ENCODE peak calls at places on chromosome 1, in ten cellular contexts. One of them, this sample, is unnamed.

GRCh38 chr1:226664413-226665101 is 74.5 kb downstream of the ITPKB start:
- DNase-seq in testis: peak; percentile 54
- DNase-seq in NCI-H774: no peak
- DNase-seq in hepatocyte: peak; percentile 45
- DNase-seq in cerebellar cortex: no peak
- DNase-seq in GM23248: peak; percentile 91
- DNase-seq in Peyer's patch: no peak
- DNase-seq in fibroblast of lung: peak; percentile 93
- DNase-seq in activated T-cell treated with anti-CD3 and anti-CD28 coated beads, Interleukin-2, amount 50 U/mL, for 72 hours: no peak
- DNase-seq in T-helper 22 cell: no peak
- DNase-seq in this sample: peak; percentile 61

GRCh38 chr1:78591971-78592370 is 28.3 kb upstream of the IFI44L start:
- DNase-seq in testis: no peak
- DNase-seq in NCI-H774: no peak
- DNase-seq in hepatocyte: no peak
- DNase-seq in cerebellar cortex: no peak
- DNase-seq in GM23248: peak; percentile 31
- DNase-seq in Peyer's patch: no peak
- DNase-seq in fibroblast of lung: no peak
- DNase-seq in activated T-cell treated with anti-CD3 and anti-CD28 coated beads, Interleukin-2, amount 50 U/mL, for 72 hours: no peak
- DNase-seq in T-helper 22 cell: no peak
- DNase-seq in this sample: peak; percentile 32

GRCh38 chr1:221739018-221739676 is 2.7 kb downstream of the DUSP10 start:
- DNase-seq in testis: no peak
- DNase-seq in NCI-H774: no peak
- DNase-seq in hepatocyte: no peak
- DNase-seq in cerebellar cortex: no peak
- DNase-seq in GM23248: peak; percentile 40
- DNase-seq in Peyer's patch: peak; percentile 50
- DNase-seq in fibroblast of lung: no peak
- DNase-seq in activated T-cell treated with anti-CD3 and anti-CD28 coated beads, Interleukin-2, amount 50 U/mL, for 72 hours: no peak
- DNase-seq in T-helper 22 cell: no peak
- DNase-seq in this sample: no peak

GRCh38 chr1:202010042-202011015 is at the start of gene ELF3:
- DNase-seq in testis: no peak
- DNase-seq in NCI-H774: peak; percentile 97
- DNase-seq in hepatocyte: peak; percentile 94
- DNase-seq in cerebellar cortex: peak; percentile 41
- DNase-seq in GM23248: no peak
- DNase-seq in Peyer's patch: peak; percentile 91
- DNase-seq in fibroblast of lung: no peak
- DNase-seq in activated T-cell treated with anti-CD3 and anti-CD28 coated beads, Interleukin-2, amount 50 U/mL, for 72 hours: no peak
- DNase-seq in T-helper 22 cell: no peak
- DNase-seq in this sample: no peak

GRCh38 chr1:61056674-61057439 is 25.5 kb upstream of the NFIA start:
- DNase-seq in testis: peak; percentile 76
- DNase-seq in NCI-H774: peak; percentile 41
- DNase-seq in hepatocyte: peak; percentile 68
- DNase-seq in cerebellar cortex: peak; percentile 67
- DNase-seq in GM23248: peak; percentile 72
- DNase-seq in Peyer's patch: peak; percentile 80
- DNase-seq in fibroblast of lung: peak; percentile 36
- DNase-seq in activated T-cell treated with anti-CD3 and anti-CD28 coated beads, Interleukin-2, amount 50 U/mL, for 72 hours: peak; percentile 37
- DNase-seq in T-helper 22 cell: peak; percentile 7
- DNase-seq in this sample: no peak

GRCh38 chr1:40268211-40268610 is 10.2 kb downstream of the ZMPSTE24 start:
- DNase-seq in testis: no peak
- DNase-seq in NCI-H774: no peak
- DNase-seq in hepatocyte: no peak
- DNase-seq in cerebellar cortex: no peak
- DNase-seq in GM23248: no peak
- DNase-seq in Peyer's patch: no peak
- DNase-seq in fibroblast of lung: no peak
- DNase-seq in activated T-cell treated with anti-CD3 and anti-CD28 coated beads, Interleukin-2, amount 50 U/mL, for 72 hours: no peak
- DNase-seq in T-helper 22 cell: no peak
- DNase-seq in this sample: no peak

GRCh38 chr1:94921977-94922376 is 4.9 kb downstream of the CNN3 start:
- DNase-seq in testis: no peak
- DNase-seq in NCI-H774: no peak
- DNase-seq in hepatocyte: no peak
- DNase-seq in cerebellar cortex: no peak
- DNase-seq in GM23248: no peak
- DNase-seq in Peyer's patch: no peak
- DNase-seq in fibroblast of lung: no peak
- DNase-seq in activated T-cell treated with anti-CD3 and anti-CD28 coated beads, Interleukin-2, amount 50 U/mL, for 72 hours: no peak
- DNase-seq in T-helper 22 cell: no peak
- DNase-seq in this sample: no peak

GRCh38 chr1:184888505-184888904 is 85.8 kb downstream of the NIBAN1 start:
- DNase-seq in testis: no peak
- DNase-seq in NCI-H774: no peak
- DNase-seq in hepatocyte: no peak
- DNase-seq in cerebellar cortex: no peak
- DNase-seq in GM23248: peak; percentile 69
- DNase-seq in Peyer's patch: no peak
- DNase-seq in fibroblast of lung: peak; percentile 76
- DNase-seq in activated T-cell treated with anti-CD3 and anti-CD28 coated beads, Interleukin-2, amount 50 U/mL, for 72 hours: no peak
- DNase-seq in T-helper 22 cell: no peak
- DNase-seq in this sample: peak; percentile 36

GRCh38 chr1:25715888-25716287 is 84.1 kb upstream of the SELENON start:
- DNase-seq in testis: no peak
- DNase-seq in NCI-H774: no peak
- DNase-seq in hepatocyte: no peak
- DNase-seq in cerebellar cortex: no peak
- DNase-seq in GM23248: no peak
- DNase-seq in Peyer's patch: no peak
- DNase-seq in fibroblast of lung: no peak
- DNase-seq in activated T-cell treated with anti-CD3 and anti-CD28 coated beads, Interleukin-2, amount 50 U/mL, for 72 hours: no peak
- DNase-seq in T-helper 22 cell: no peak
- DNase-seq in this sample: no peak

GRCh38 chr1:171226757-171227370 is 21.4 kb upstream of the FMO1 start:
- DNase-seq in testis: peak; percentile 60
- DNase-seq in NCI-H774: peak; percentile 43
- DNase-seq in hepatocyte: peak; percentile 83
- DNase-seq in cerebellar cortex: peak; percentile 74
- DNase-seq in GM23248: peak; percentile 79
- DNase-seq in Peyer's patch: no peak
- DNase-seq in fibroblast of lung: peak; percentile 69
- DNase-seq in activated T-cell treated with anti-CD3 and anti-CD28 coated beads, Interleukin-2, amount 50 U/mL, for 72 hours: peak; percentile 10
- DNase-seq in T-helper 22 cell: no peak
- DNase-seq in this sample: peak; percentile 62

GRCh38 chr1:160548183-160548582 is 25.1 kb upstream of the SLAMF6 start:
- DNase-seq in testis: no peak
- DNase-seq in NCI-H774: no peak
- DNase-seq in hepatocyte: no peak
- DNase-seq in cerebellar cortex: no peak
- DNase-seq in GM23248: no peak
- DNase-seq in Peyer's patch: no peak
- DNase-seq in fibroblast of lung: no peak
- DNase-seq in activated T-cell treated with anti-CD3 and anti-CD28 coated beads, Interleukin-2, amount 50 U/mL, for 72 hours: no peak
- DNase-seq in T-helper 22 cell: no peak
- DNase-seq in this sample: no peak

GRCh38 chr1:54846301-54846700 is 40.7 kb downstream of the DHCR24 start:
- DNase-seq in testis: no peak
- DNase-seq in NCI-H774: no peak
- DNase-seq in hepatocyte: no peak
- DNase-seq in cerebellar cortex: no peak
- DNase-seq in GM23248: no peak
- DNase-seq in Peyer's patch: no peak
- DNase-seq in fibroblast of lung: no peak
- DNase-seq in activated T-cell treated with anti-CD3 and anti-CD28 coated beads, Interleukin-2, amount 50 U/mL, for 72 hours: no peak
- DNase-seq in T-helper 22 cell: no peak
- DNase-seq in this sample: no peak

GRCh38 chr1:228464487-228464983 is 22.6 kb upstream of the RNF187 start:
- DNase-seq in testis: peak; percentile 80
- DNase-seq in NCI-H774: peak; percentile 54
- DNase-seq in hepatocyte: peak; percentile 84
- DNase-seq in cerebellar cortex: peak; percentile 96
- DNase-seq in GM23248: peak; percentile 84
- DNase-seq in Peyer's patch: no peak
- DNase-seq in fibroblast of lung: peak; percentile 83
- DNase-seq in activated T-cell treated with anti-CD3 and anti-CD28 coated beads, Interleukin-2, amount 50 U/mL, for 72 hours: peak; percentile 92
- DNase-seq in T-helper 22 cell: peak; percentile 84
- DNase-seq in this sample: peak; percentile 59

GRCh38 chr1:198691063-198691462 is 52.2 kb downstream of the PTPRC start:
- DNase-seq in testis: no peak
- DNase-seq in NCI-H774: no peak
- DNase-seq in hepatocyte: no peak
- DNase-seq in cerebellar cortex: no peak
- DNase-seq in GM23248: no peak
- DNase-seq in Peyer's patch: no peak
- DNase-seq in fibroblast of lung: no peak
- DNase-seq in activated T-cell treated with anti-CD3 and anti-CD28 coated beads, Interleukin-2, amount 50 U/mL, for 72 hours: no peak
- DNase-seq in T-helper 22 cell: no peak
- DNase-seq in this sample: no peak

GRCh38 chr1:150511551-150511950 is 3.6 kb downstream of the ECM1 start:
- DNase-seq in testis: no peak
- DNase-seq in NCI-H774: peak; percentile 50
- DNase-seq in hepatocyte: no peak
- DNase-seq in cerebellar cortex: no peak
- DNase-seq in GM23248: no peak
- DNase-seq in Peyer's patch: no peak
- DNase-seq in fibroblast of lung: no peak
- DNase-seq in activated T-cell treated with anti-CD3 and anti-CD28 coated beads, Interleukin-2, amount 50 U/mL, for 72 hours: no peak
- DNase-seq in T-helper 22 cell: no peak
- DNase-seq in this sample: no peak

GRCh38 chr1:180151508-180151907 is 3.2 kb upstream of the QSOX1 start:
- DNase-seq in testis: no peak
- DNase-seq in NCI-H774: no peak
- DNase-seq in hepatocyte: no peak
- DNase-seq in cerebellar cortex: no peak
- DNase-seq in GM23248: peak; percentile 81
- DNase-seq in Peyer's patch: no peak
- DNase-seq in fibroblast of lung: peak; percentile 89
- DNase-seq in activated T-cell treated with anti-CD3 and anti-CD28 coated beads, Interleukin-2, amount 50 U/mL, for 72 hours: no peak
- DNase-seq in T-helper 22 cell: no peak
- DNase-seq in this sample: peak; percentile 62

GRCh38 chr1:208170252-208170651 is 73.9 kb downstream of the PLXNA2 start:
- DNase-seq in testis: no peak
- DNase-seq in NCI-H774: no peak
- DNase-seq in hepatocyte: no peak
- DNase-seq in cerebellar cortex: no peak
- DNase-seq in GM23248: no peak
- DNase-seq in Peyer's patch: no peak
- DNase-seq in fibroblast of lung: no peak
- DNase-seq in activated T-cell treated with anti-CD3 and anti-CD28 coated beads, Interleukin-2, amount 50 U/mL, for 72 hours: no peak
- DNase-seq in T-helper 22 cell: no peak
- DNase-seq in this sample: no peak

GRCh38 chr1:114428083-114428754 is 82.8 kb downstream of the TRIM33 start:
- DNase-seq in testis: no peak
- DNase-seq in NCI-H774: no peak
- DNase-seq in hepatocyte: peak; percentile 13
- DNase-seq in cerebellar cortex: peak; percentile 58
- DNase-seq in GM23248: peak; percentile 60
- DNase-seq in Peyer's patch: no peak
- DNase-seq in fibroblast of lung: no peak
- DNase-seq in activated T-cell treated with anti-CD3 and anti-CD28 coated beads, Interleukin-2, amount 50 U/mL, for 72 hours: peak; percentile 2
- DNase-seq in T-helper 22 cell: no peak
- DNase-seq in this sample: peak; percentile 13

GRCh38 chr1:196538473-196538872 is 69.8 kb downstream of the KCNT2 start:
- DNase-seq in testis: no peak
- DNase-seq in NCI-H774: no peak
- DNase-seq in hepatocyte: no peak
- DNase-seq in cerebellar cortex: no peak
- DNase-seq in GM23248: no peak
- DNase-seq in Peyer's patch: no peak
- DNase-seq in fibroblast of lung: no peak
- DNase-seq in activated T-cell treated with anti-CD3 and anti-CD28 coated beads, Interleukin-2, amount 50 U/mL, for 72 hours: no peak
- DNase-seq in T-helper 22 cell: no peak
- DNase-seq in this sample: no peak

GRCh38 chr1:115505157-115505571 is 136.6 kb upstream of the VANGL1 start:
- DNase-seq in testis: no peak
- DNase-seq in NCI-H774: no peak
- DNase-seq in hepatocyte: no peak
- DNase-seq in cerebellar cortex: no peak
- DNase-seq in GM23248: peak; percentile 52
- DNase-seq in Peyer's patch: no peak
- DNase-seq in fibroblast of lung: peak; percentile 80
- DNase-seq in activated T-cell treated with anti-CD3 and anti-CD28 coated beads, Interleukin-2, amount 50 U/mL, for 72 hours: no peak
- DNase-seq in T-helper 22 cell: no peak
- DNase-seq in this sample: no peak

GRCh38 chr1:244180256-244180655 is 129.2 kb downstream of the ZBTB18 start:
- DNase-seq in testis: no peak
- DNase-seq in NCI-H774: no peak
- DNase-seq in hepatocyte: no peak
- DNase-seq in cerebellar cortex: no peak
- DNase-seq in GM23248: no peak
- DNase-seq in Peyer's patch: no peak
- DNase-seq in fibroblast of lung: peak; percentile 26
- DNase-seq in activated T-cell treated with anti-CD3 and anti-CD28 coated beads, Interleukin-2, amount 50 U/mL, for 72 hours: no peak
- DNase-seq in T-helper 22 cell: no peak
- DNase-seq in this sample: no peak

GRCh38 chr1:33005812-33006465 is 30.7 kb downstream of the AK2 start:
- DNase-seq in testis: no peak
- DNase-seq in NCI-H774: no peak
- DNase-seq in hepatocyte: no peak
- DNase-seq in cerebellar cortex: no peak
- DNase-seq in GM23248: no peak
- DNase-seq in Peyer's patch: no peak
- DNase-seq in fibroblast of lung: peak; percentile 50
- DNase-seq in activated T-cell treated with anti-CD3 and anti-CD28 coated beads, Interleukin-2, amount 50 U/mL, for 72 hours: no peak
- DNase-seq in T-helper 22 cell: no peak
- DNase-seq in this sample: no peak

GRCh38 chr1:97137862-97138514 is 416.4 kb downstream of the PTBP2 start:
- DNase-seq in testis: peak; percentile 69
- DNase-seq in NCI-H774: peak; percentile 35
- DNase-seq in hepatocyte: peak; percentile 70
- DNase-seq in cerebellar cortex: peak; percentile 16
- DNase-seq in GM23248: peak; percentile 80
- DNase-seq in Peyer's patch: no peak
- DNase-seq in fibroblast of lung: peak; percentile 71
- DNase-seq in activated T-cell treated with anti-CD3 and anti-CD28 coated beads, Interleukin-2, amount 50 U/mL, for 72 hours: peak; percentile 2
- DNase-seq in T-helper 22 cell: no peak
- DNase-seq in this sample: peak; percentile 61

GRCh38 chr1:226549937-226550670 is 1.5 kb downstream of the STUM start:
- DNase-seq in testis: peak; percentile 64
- DNase-seq in NCI-H774: peak; percentile 42
- DNase-seq in hepatocyte: peak; percentile 45
- DNase-seq in cerebellar cortex: peak; percentile 39
- DNase-seq in GM23248: peak; percentile 46
- DNase-seq in Peyer's patch: peak; percentile 66
- DNase-seq in fibroblast of lung: no peak
- DNase-seq in activated T-cell treated with anti-CD3 and anti-CD28 coated beads, Interleukin-2, amount 50 U/mL, for 72 hours: peak; percentile 46
- DNase-seq in T-helper 22 cell: no peak
- DNase-seq in this sample: no peak

GRCh38 chr1:34013958-34014737 is 150.3 kb downstream of the HMGB4 start:
- DNase-seq in testis: peak; percentile 58
- DNase-seq in NCI-H774: no peak
- DNase-seq in hepatocyte: peak; percentile 54
- DNase-seq in cerebellar cortex: peak; percentile 16
- DNase-seq in GM23248: peak; percentile 61
- DNase-seq in Peyer's patch: peak; percentile 55
- DNase-seq in fibroblast of lung: no peak
- DNase-seq in activated T-cell treated with anti-CD3 and anti-CD28 coated beads, Interleukin-2, amount 50 U/mL, for 72 hours: no peak
- DNase-seq in T-helper 22 cell: no peak
- DNase-seq in this sample: no peak

GRCh38 chr1:224718470-224719053 is 102.4 kb downstream of the CNIH3 start:
- DNase-seq in testis: no peak
- DNase-seq in NCI-H774: no peak
- DNase-seq in hepatocyte: no peak
- DNase-seq in cerebellar cortex: no peak
- DNase-seq in GM23248: no peak
- DNase-seq in Peyer's patch: no peak
- DNase-seq in fibroblast of lung: no peak
- DNase-seq in activated T-cell treated with anti-CD3 and anti-CD28 coated beads, Interleukin-2, amount 50 U/mL, for 72 hours: no peak
- DNase-seq in T-helper 22 cell: no peak
- DNase-seq in this sample: no peak

GRCh38 chr1:59146651-59147358 is 150.1 kb upstream of the FGGY start:
- DNase-seq in testis: peak; percentile 56
- DNase-seq in NCI-H774: no peak
- DNase-seq in hepatocyte: peak; percentile 62
- DNase-seq in cerebellar cortex: no peak
- DNase-seq in GM23248: peak; percentile 62
- DNase-seq in Peyer's patch: peak; percentile 75
- DNase-seq in fibroblast of lung: peak; percentile 30
- DNase-seq in activated T-cell treated with anti-CD3 and anti-CD28 coated beads, Interleukin-2, amount 50 U/mL, for 72 hours: peak; percentile 55
- DNase-seq in T-helper 22 cell: no peak
- DNase-seq in this sample: no peak

GRCh38 chr1:2393471-2393877 is 1.8 kb downstream of the RER1 start:
- DNase-seq in testis: no peak
- DNase-seq in NCI-H774: no peak
- DNase-seq in hepatocyte: peak; percentile 44
- DNase-seq in cerebellar cortex: no peak
- DNase-seq in GM23248: no peak
- DNase-seq in Peyer's patch: peak; percentile 63
- DNase-seq in fibroblast of lung: no peak
- DNase-seq in activated T-cell treated with anti-CD3 and anti-CD28 coated beads, Interleukin-2, amount 50 U/mL, for 72 hours: no peak
- DNase-seq in T-helper 22 cell: no peak
- DNase-seq in this sample: no peak

This sample was measured in stromal cell of bone marrow.